ENCODE peak calls at places on chromosomes 5 and 9, in seven cellular contexts. K is A673, J is T-helper 1 cell, I is GM18507, D is fibroblast of mammary gland, A is WTC11, G is GM12865. R is an unnamed sample.
A peak's percentile ranks its signal among the peaks of the same experiment; 100 is the strongest.

GRCh38 chr5:72347801-72348305 is 27.7 kb downstream of the PTCD2 start:
- DNase-seq in K (peak; percentile 52), J (peak; percentile 61), I (no peak), D (peak; percentile 97), A (no peak), G (no peak), R (no peak)

GRCh38 chr5:176743136-176743827 is 67.1 kb upstream of the UNC5A start:
- DNase-seq in K (no peak), J (no peak), I (no peak), D (no peak), A (peak; percentile 61), G (no peak), R (peak; percentile 74)

GRCh38 chr5:56126487-56127179 is 106.5 kb downstream of the ANKRD55 start:
- DNase-seq in K (no peak), J (peak; percentile 35), I (no peak), D (peak; percentile 56), A (no peak), G (no peak), R (no peak)

GRCh38 chr5:133261993-133262392 is 210.2 kb downstream of the HSPA4 start:
- DNase-seq in K (no peak), J (no peak), I (no peak), D (no peak), A (no peak), G (no peak), R (no peak)

GRCh38 chr5:179818746-179819295 is 1.9 kb upstream of the SQSTM1 start:
- DNase-seq in K (no peak), J (peak; percentile 90), I (peak; percentile 81), D (peak; percentile 94), A (peak; percentile 66), G (peak; percentile 96), R (peak; percentile 94)

GRCh38 chr5:168992687-168993086 is 308.3 kb downstream of the SLIT3 start:
- DNase-seq in K (peak; percentile 3), J (no peak), I (no peak), D (no peak), A (peak; percentile 35), G (no peak), R (peak; percentile 82)

GRCh38 chr9:78296208-78296892 is 575 bp upstream of the PSAT1 start:
- DNase-seq in K (peak; percentile 65), J (peak; percentile 29), I (no peak), D (peak; percentile 35), A (peak; percentile 47), G (peak; percentile 6), R (peak; percentile 86)

GRCh38 chr5:147303976-147304375 is 69.2 kb downstream of the STK32A start:
- DNase-seq in K (no peak), J (no peak), I (no peak), D (peak; percentile 90), A (no peak), G (no peak), R (no peak)

GRCh38 chr5:68344447-68345111 is 129.0 kb downstream of the PIK3R1 start:
- DNase-seq in K (peak; percentile 41), J (peak; percentile 53), I (no peak), D (peak; percentile 83), A (no peak), G (peak; percentile 48), R (no peak)

GRCh38 chr5:73448451-73449136 is at the start of gene FOXD1:
- DNase-seq in K (peak; percentile 83), J (peak; percentile 59), I (no peak), D (peak; percentile 82), A (peak; percentile 85), G (peak; percentile 72), R (peak; percentile 97)

GRCh38 chr5:53166101-53166500 is 56.5 kb upstream of the MOCS2 start:
- DNase-seq in K (no peak), J (no peak), I (no peak), D (peak; percentile 21), A (no peak), G (no peak), R (no peak)

GRCh38 chr5:134249469-134250379 is 23.9 kb upstream of the PPP2CA start:
- DNase-seq in K (no peak), J (no peak), I (no peak), D (peak; percentile 72), A (no peak), G (no peak), R (peak; percentile 72)

GRCh38 chr5:88390007-88390385 is 121.4 kb upstream of the TMEM161B start:
- DNase-seq in K (no peak), J (no peak), I (no peak), D (no peak), A (no peak), G (no peak), R (no peak)

GRCh38 chr9:108786756-108787663 is 68.8 kb downstream of the ACTL7B start:
- DNase-seq in K (peak; percentile 85), J (no peak), I (no peak), D (peak; percentile 39), A (no peak), G (no peak), R (peak; percentile 21)

GRCh38 chr9:108078823-108079222 is 589.3 kb upstream of the KLF4 start:
- DNase-seq in K (no peak), J (no peak), I (no peak), D (no peak), A (no peak), G (no peak), R (no peak)

GRCh38 chr5:66138572-66139116 is 5.5 kb upstream of the SREK1 start:
- DNase-seq in K (no peak), J (no peak), I (no peak), D (no peak), A (no peak), G (no peak), R (no peak)

GRCh38 chr9:419571-420156 is 205.0 kb downstream of the DOCK8 start:
- DNase-seq in K (no peak), J (no peak), I (no peak), D (peak; percentile 25), A (no peak), G (no peak), R (peak; percentile 52)

GRCh38 chr9:115494393-115494792 is 376.4 kb upstream of the TNC start:
- DNase-seq in K (no peak), J (no peak), I (no peak), D (no peak), A (no peak), G (no peak), R (no peak)

GRCh38 chr5:139678751-139679750 is 30.9 kb downstream of the CXXC5 start:
- DNase-seq in K (no peak), J (no peak), I (no peak), D (peak; percentile 57), A (peak; percentile 38), G (no peak), R (no peak)

GRCh38 chr9:68458918-68459317 is 81.8 kb downstream of the TMEM252 start:
- DNase-seq in K (no peak), J (no peak), I (no peak), D (no peak), A (no peak), G (no peak), R (no peak)

GRCh38 chr9:126953089-126953809 is 38.7 kb downstream of the RALGPS1 start:
- DNase-seq in K (no peak), J (no peak), I (no peak), D (peak; percentile 66), A (no peak), G (no peak), R (no peak)

GRCh38 chr9:708556-709432 is 132.7 kb upstream of the DMRT1 start:
- DNase-seq in K (no peak), J (no peak), I (no peak), D (no peak), A (no peak), G (no peak), R (peak; percentile 45)

GRCh38 chr5:93800988-93801811 is 59.8 kb upstream of the POU5F2 start:
- DNase-seq in K (peak; percentile 63), J (peak; percentile 23), I (no peak), D (peak; percentile 66), A (no peak), G (peak; percentile 54), R (peak; percentile 88)

GRCh38 chr5:172858990-172859811 is 25.1 kb downstream of the ERGIC1 start:
- DNase-seq in K (no peak), J (no peak), I (no peak), D (peak; percentile 92), A (no peak), G (no peak), R (no peak)

GRCh38 chr5:149550267-149550582 is 1.0 kb downstream of the CSNK1A1 start:
- DNase-seq in K (no peak), J (peak; percentile 40), I (no peak), D (peak; percentile 79), A (no peak), G (no peak), R (no peak)

GRCh38 chr5:355379-355935 is 33.9 kb downstream of the AHRR start:
- DNase-seq in K (no peak), J (no peak), I (no peak), D (no peak), A (no peak), G (no peak), R (no peak)

GRCh38 chr5:38466444-38467189 is 89.8 kb downstream of the LIFR start:
- DNase-seq in K (no peak), J (no peak), I (no peak), D (peak; percentile 95), A (no peak), G (no peak), R (no peak)

GRCh38 chr9:81718244-81718643 is 28.9 kb upstream of the TLE1 start:
- DNase-seq in K (no peak), J (no peak), I (no peak), D (no peak), A (no peak), G (peak; percentile 9), R (no peak)

GRCh38 chr9:2583308-2584013 is 38.1 kb upstream of the VLDLR start:
- DNase-seq in K (no peak), J (no peak), I (no peak), D (no peak), A (no peak), G (no peak), R (no peak)

GRCh38 chr9:127982912-127983311 is 2.1 kb upstream of the EEIG1 start:
- DNase-seq in K (no peak), J (no peak), I (no peak), D (no peak), A (no peak), G (no peak), R (no peak)

GRCh38 chr5:132176543-132176945 is 51.1 kb downstream of the P4HA2 start:
- DNase-seq in K (no peak), J (peak; percentile 55), I (no peak), D (no peak), A (peak; percentile 28), G (peak; percentile 17), R (peak; percentile 33)